ENCODE peak calls at places on chromosome 21, in five cellular contexts. A is breast epithelium; P is activated effector memory CD4-positive, alpha-beta T cell treated with anti-CD3 and anti-CD28 coated beads, Interleukin-2, amount 50 U/mL, for 16 hours; H is stimulated activated effector memory CD8-positive, alpha-beta T cell treated with anti-CD3 and anti-CD28 coated beads, Interleukin-12 subunit alpha, Interleukin-12 subunit beta, amount 100 ng/mL, for 72 hours; Y is tibial nerve. F is an unnamed sample.

GRCh38 chr21:44804762-44805161 is 3.1 kb upstream of the UBE2G2 start:
- DNase-seq in A (no peak), P (no peak), H (no peak), Y (no peak), F (no peak)

GRCh38 chr21:16419188-16419874 is 689.5 kb downstream of the USP25 start:
- DNase-seq in A (peak), P (no peak), H (no peak), Y (peak), F (no peak)

GRCh38 chr21:46569071-46569470 is 35.8 kb downstream of the S100B start:
- DNase-seq in A (no peak), P (no peak), H (no peak), Y (no peak), F (no peak)

GRCh38 chr21:46067505-46068201 is 30.3 kb upstream of the COL6A2 start:
- DNase-seq in A (peak), P (peak), H (no peak), Y (no peak), F (no peak)

GRCh38 chr21:38753114-38754100 is 52.3 kb upstream of the ETS2 start:
- DNase-seq in A (no peak), P (no peak), H (no peak), Y (no peak), F (no peak)

GRCh38 chr21:42579456-42580075 is 65.9 kb downstream of the SLC37A1 start:
- DNase-seq in A (peak), P (peak), H (no peak), Y (no peak), F (peak)

GRCh38 chr21:37915941-37916794 is at the start of gene KCNJ6:
- DNase-seq in A (no peak), P (no peak), H (no peak), Y (no peak), F (no peak)

GRCh38 chr21:26167593-26167992 is 3.0 kb downstream of the APP start:
- DNase-seq in A (no peak), P (no peak), H (no peak), Y (no peak), F (no peak)

GRCh38 chr21:27021046-27021445 is 54.2 kb upstream of the ADAMTS5 start:
- DNase-seq in A (no peak), P (no peak), H (no peak), Y (no peak), F (no peak)

GRCh38 chr21:31351438-31351837 is 7.4 kb upstream of the TIAM1 start:
- DNase-seq in A (no peak), P (no peak), H (no peak), Y (no peak), F (no peak)

GRCh38 chr21:31235671-31236450 is 108.2 kb downstream of the TIAM1 start:
- DNase-seq in A (no peak), P (no peak), H (no peak), Y (no peak), F (no peak)

GRCh38 chr21:26966360-26966977 is 419 bp downstream of the ADAMTS5 start:
- DNase-seq in A (no peak), P (no peak), H (no peak), Y (no peak), F (peak)

GRCh38 chr21:26077523-26077922 is 93.0 kb downstream of the APP start:
- DNase-seq in A (no peak), P (no peak), H (no peak), Y (no peak), F (no peak)

GRCh38 chr21:43333301-43334062 is 93.4 kb downstream of the SIK1 start:
- DNase-seq in A (peak), P (no peak), H (no peak), Y (no peak), F (no peak)

GRCh38 chr21:42525676-42526378 is 12.2 kb downstream of the SLC37A1 start:
- DNase-seq in A (no peak), P (peak), H (no peak), Y (no peak), F (no peak)

GRCh38 chr21:29145837-29146453 is 15.5 kb downstream of the MAP3K7CL start:
- DNase-seq in A (no peak), P (no peak), H (no peak), Y (no peak), F (no peak)

GRCh38 chr21:36883532-36884486 is 82.7 kb downstream of the HLCS start:
- DNase-seq in A (no peak), P (no peak), H (no peak), Y (no peak), F (no peak)

GRCh38 chr21:18218331-18218730 is 26.3 kb upstream of the CHODL start:
- DNase-seq in A (no peak), P (no peak), H (no peak), Y (no peak), F (no peak)

GRCh38 chr21:42343101-42343500 is 7.7 kb downstream of the TFF2 start:
- DNase-seq in A (no peak), P (no peak), H (no peak), Y (no peak), F (peak)

GRCh38 chr21:45822002-45822397 is 159.6 kb upstream of the COL6A1 start:
- DNase-seq in A (no peak), P (no peak), H (no peak), Y (no peak), F (no peak)

GRCh38 chr21:43734830-43735229 is 15.9 kb downstream of the PDXK start:
- DNase-seq in A (no peak), P (no peak), H (no peak), Y (peak), F (no peak)

GRCh38 chr21:27024316-27024715 is 57.4 kb upstream of the ADAMTS5 start:
- DNase-seq in A (no peak), P (no peak), H (no peak), Y (no peak), F (no peak)

GRCh38 chr21:28339403-28339802 is 653.3 kb downstream of the LTN1 start:
- DNase-seq in A (no peak), P (no peak), H (no peak), Y (no peak), F (no peak)

GRCh38 chr21:17688912-17689874 is 76.5 kb upstream of the BTG3 start:
- DNase-seq in A (peak), P (peak), H (peak), Y (no peak), F (peak)

GRCh38 chr21:36744560-36745231 is 45.8 kb downstream of the SIM2 start:
- DNase-seq in A (no peak), P (peak), H (no peak), Y (no peak), F (peak)

GRCh38 chr21:42160111-42160949 is 58.6 kb upstream of the ABCG1 start:
- DNase-seq in A (peak), P (peak), H (no peak), Y (no peak), F (peak)

GRCh38 chr21:42009018-42009830 is 936 bp downstream of the ZBTB21 start:
- DNase-seq in A (no peak), P (peak), H (peak), Y (no peak), F (peak)